ENCODE peak calls at places on chromosomes 6 and 20, in four cellular contexts. O, G, R and H are unnamed samples.

GRCh38 chr20:59019217-59019616 is at the start of gene TUBB1:
- DNase-seq in G (no peak), R (peak), O (no peak), H (peak)

GRCh38 chr6:82385102-82385501 is 21.5 kb downstream of the TPBG start:
- DNase-seq in O (no peak), G (no peak), R (no peak), H (no peak)

GRCh38 chr6:44217332-44218143 is 812 bp downstream of the MYMX start:
- DNase-seq in R (no peak), G (peak), O (no peak), H (peak)

GRCh38 chr6:14077193-14077853 is 40.2 kb upstream of the CD83 start:
- DNase-seq in O (no peak), G (no peak), R (no peak), H (no peak)

GRCh38 chr6:159829515-159829914 is 29.4 kb downstream of the PNLDC1 start:
- DNase-seq in R (no peak), O (no peak), G (no peak), H (no peak)

GRCh38 chr6:85111481-85112001 is 338.3 kb upstream of the NT5E start:
- DNase-seq in G (no peak), O (no peak), R (no peak), H (no peak)

GRCh38 chr6:130843575-130844320 is 16.5 kb downstream of the SMLR1 start:
- DNase-seq in R (no peak), G (no peak), O (peak), H (no peak)

GRCh38 chr6:13873288-13874190 is 51.2 kb upstream of the RNF182 start:
- DNase-seq in O (peak), R (peak), G (peak), H (peak)

GRCh38 chr6:32839356-32839755 is 817 bp upstream of the TAP2 start:
- DNase-seq in O (no peak), R (no peak), G (no peak), H (peak)

GRCh38 chr6:56570434-56571359 is 72.0 kb downstream of the DST start:
- DNase-seq in G (no peak), R (no peak), O (no peak), H (no peak)

GRCh38 chr20:53522696-53523095 is 70.9 kb downstream of the ZNF217 start:
- DNase-seq in G (no peak), O (no peak), R (no peak), H (peak)

GRCh38 chr6:111483736-111484654 is 977 bp upstream of the REV3L start:
- DNase-seq in G (peak), R (peak), O (peak), H (peak)

GRCh38 chr6:109869398-109870165 is 108.5 kb upstream of the GPR6 start:
- DNase-seq in O (no peak), G (no peak), R (no peak), H (peak)

GRCh38 chr6:90483956-90484355 is 102.9 kb downstream of the MAP3K7 start:
- DNase-seq in G (no peak), R (no peak), O (no peak), H (no peak)

GRCh38 chr6:34386316-34387137 is 5.9 kb downstream of the NUDT3 start:
- DNase-seq in G (no peak), R (no peak), O (no peak), H (peak)

GRCh38 chr6:22764521-22764920 is 195.2 kb downstream of the HDGFL1 start:
- DNase-seq in O (no peak), R (no peak), G (no peak), H (no peak)

GRCh38 chr6:54068694-54069093 is 42.5 kb upstream of the MLIP start:
- DNase-seq in R (no peak), O (no peak), G (no peak), H (no peak)

GRCh38 chr6:130457605-130458004 is 91.8 kb downstream of the TMEM200A start:
- DNase-seq in O (no peak), G (no peak), R (no peak), H (no peak)

GRCh38 chr6:5679696-5680494 is 326.8 kb downstream of the NRN1 start:
- DNase-seq in R (no peak), O (no peak), G (no peak), H (no peak)

GRCh38 chr6:90319044-90319443 is 22.4 kb upstream of the BACH2 start:
- DNase-seq in O (no peak), R (no peak), G (no peak), H (no peak)

GRCh38 chr6:84606860-84607259 is 157.5 kb downstream of the TBX18 start:
- DNase-seq in R (no peak), O (no peak), G (no peak), H (no peak)

GRCh38 chr6:446418-447366 is 55.1 kb downstream of the IRF4 start:
- DNase-seq in G (no peak), R (peak), O (no peak), H (peak)

GRCh38 chr20:52191132-52191435 is 495 bp downstream of the ZFP64 start:
- DNase-seq in R (no peak), G (no peak), O (no peak), H (no peak)

GRCh38 chr6:5303711-5304110 is 42.4 kb downstream of the FARS2 start:
- DNase-seq in O (no peak), R (no peak), G (no peak), H (no peak)

GRCh38 chr6:84204011-84204410 is 23.4 kb downstream of the CEP162 start:
- DNase-seq in G (no peak), R (no peak), O (no peak), H (no peak)

GRCh38 chr6:100944644-100945043 is 63.5 kb upstream of the ASCC3 start:
- DNase-seq in O (no peak), G (no peak), R (no peak), H (no peak)

GRCh38 chr20:21396921-21397340 is 395 bp downstream of the NKX2-4 start:
- DNase-seq in G (no peak), O (no peak), R (no peak), H (no peak)

GRCh38 chr6:139474145-139475108 is 100.0 kb upstream of the CITED2 start:
- DNase-seq in G (no peak), O (no peak), R (peak), H (peak)

GRCh38 chr20:22796465-22797077 is 212.2 kb upstream of the FOXA2 start:
- DNase-seq in G (no peak), R (no peak), O (no peak), H (no peak)

GRCh38 chr6:90739339-90739738 is 152.5 kb upstream of the MAP3K7 start:
- DNase-seq in O (no peak), G (no peak), R (no peak), H (no peak)

GRCh38 chr6:78500299-78501089 is 366.9 kb upstream of the IRAK1BP1 start:
- DNase-seq in O (no peak), R (no peak), G (no peak), H (no peak)

GRCh38 chr6:151436300-151436699 is 15.6 kb downstream of the RMND1 start:
- DNase-seq in G (no peak), R (no peak), O (no peak), H (no peak)

GRCh38 chr6:75207211-75207984 is 1.5 kb upstream of the COL12A1 start:
- DNase-seq in O (no peak), G (no peak), R (peak), H (peak)
- H3K4me3 ChIP-seq in O (no peak), G (peak), R (peak), H (no peak)

GRCh38 chr6:158635427-158636073 is 9.0 kb downstream of the DYNLT1 start:
- DNase-seq in G (no peak), R (no peak), O (no peak), H (no peak)

GRCh38 chr6:158638393-158638792 is 6.2 kb downstream of the DYNLT1 start:
- DNase-seq in R (no peak), O (no peak), G (no peak), H (no peak)

GRCh38 chr6:158639056-158639455 is 5.5 kb downstream of the DYNLT1 start:
- DNase-seq in R (no peak), O (no peak), G (no peak), H (peak)

GRCh38 chr6:158634695-158635426 is 9.7 kb downstream of the DYNLT1 start:
- DNase-seq in G (no peak), O (no peak), R (no peak), H (no peak)

GRCh38 chr6:158636778-158637177 is 7.8 kb downstream of the DYNLT1 start:
- DNase-seq in G (no peak), O (no peak), R (no peak), H (no peak)
- TF ChIP-seq POLR2AphosphoS5 in G (no peak), O (no peak), R (peak), H (no peak)

GRCh38 chr6:133067960-133068359 is 173.2 kb upstream of the EYA4 start:
- DNase-seq in O (no peak), R (no peak), G (no peak), H (no peak)

GRCh38 chr6:133057352-133057751 is 183.8 kb upstream of the EYA4 start:
- DNase-seq in O (no peak), G (no peak), R (no peak), H (no peak)

GRCh38 chr6:133062702-133063319 is 178.3 kb upstream of the EYA4 start:
- DNase-seq in R (no peak), O (no peak), G (no peak), H (no peak)

DNA sequence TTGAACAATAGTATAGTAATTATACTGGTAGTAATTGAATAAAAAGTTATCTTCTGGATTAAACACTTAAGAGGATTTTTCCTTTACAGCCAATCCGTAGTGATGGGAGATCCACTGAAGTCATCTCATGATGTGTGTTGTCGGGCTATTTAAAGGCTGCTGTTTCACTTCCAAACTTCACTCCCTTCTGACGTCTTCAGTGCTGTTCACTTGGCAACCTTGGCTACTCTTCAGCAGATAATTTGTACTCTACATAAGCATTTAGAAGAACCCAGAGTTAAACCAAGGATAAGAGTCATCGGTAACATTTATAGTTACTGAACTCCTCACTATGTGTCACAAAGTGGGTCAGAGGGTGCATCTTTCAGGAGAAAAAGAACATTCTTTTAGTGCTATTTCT is 179.1 kb upstream of the EYA4 start:
- DNase-seq in O (no peak), R (no peak), G (no peak), H (no peak)
- H3K4me3 ChIP-seq in O (no peak), R (no peak), G (no peak), H (no peak)

DNA sequence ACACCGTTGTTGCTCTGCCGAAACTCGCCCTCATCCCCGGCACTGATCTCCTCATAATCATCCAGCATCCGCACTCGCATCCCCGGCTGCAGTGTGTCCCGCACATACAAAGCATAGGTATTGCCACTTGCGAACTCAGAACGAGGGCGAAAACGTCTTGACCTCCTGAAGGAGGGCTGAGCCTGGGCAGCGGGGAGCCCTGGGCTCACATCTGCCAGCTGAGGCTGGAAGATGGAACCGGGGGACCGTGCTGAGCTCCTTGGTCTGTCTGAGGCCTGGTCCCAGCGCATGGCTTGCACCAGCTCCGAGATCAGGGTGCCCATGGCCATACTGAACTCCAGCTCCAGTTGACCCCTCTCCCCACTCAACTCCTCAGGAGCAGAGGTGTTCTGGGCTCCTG is 2.7 kb downstream of the CUL7 start:
- DNase-seq in R (no peak), O (no peak), G (no peak), H (no peak)
- TF ChIP-seq POLR2AphosphoS5 in R (no peak), O (no peak), G (no peak), H (no peak)

DNA sequence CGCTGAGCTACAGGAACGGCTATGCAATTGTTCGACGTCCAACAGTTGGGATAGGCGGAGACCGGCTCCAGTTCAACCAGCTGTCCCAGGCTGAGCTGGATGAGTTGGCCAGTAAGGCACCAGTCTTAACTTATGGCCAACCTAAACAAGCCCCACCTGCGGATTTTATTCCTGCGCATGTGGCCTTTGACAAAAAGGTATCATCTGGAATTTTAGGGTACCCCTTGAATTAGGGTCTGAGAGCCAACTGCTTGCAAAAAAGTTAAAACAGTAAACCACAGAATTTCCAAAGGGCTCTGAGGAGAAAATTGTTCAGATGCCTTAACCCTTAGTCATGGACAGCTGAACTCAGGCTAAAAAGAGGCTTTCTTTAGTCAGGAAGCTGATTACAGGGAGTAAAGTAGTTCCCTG is 3.8 kb downstream of the EFHC1 start:
- DNase-seq in O (no peak), R (no peak), G (no peak), H (no peak)
- H3K4me3 ChIP-seq in O (no peak), R (no peak), G (no peak), H (no peak)